ENCODE peak calls at places on chromosomes 3 and 15, in nine cellular contexts. One of them, this sample, is unnamed. For H3K36me3, the result is how much of the 10 kb centered on the place peaks cover.

GRCh38 chr3:155013427-155013826 is 66.7 kb upstream of the MME start:
- DNase-seq in tibial artery: no peak
- DNase-seq in esophagus squamous epithelium: no peak
- DNase-seq in spleen: no peak
- DNase-seq in CD8-positive, alpha-beta T cell: no peak
- DNase-seq in PC-3: no peak
- DNase-seq in right lobe of liver: no peak
- DNase-seq in heart left ventricle: no peak
- DNase-seq in left ventricle myocardium inferior: no peak
- DNase-seq in this sample: no peak

GRCh38 chr15:82545478-82545877 is 5.2 kb upstream of the RPS17 start:
- DNase-seq in tibial artery: no peak
- DNase-seq in esophagus squamous epithelium: no peak
- DNase-seq in spleen: no peak
- DNase-seq in CD8-positive, alpha-beta T cell: no peak
- DNase-seq in PC-3: no peak
- DNase-seq in right lobe of liver: no peak
- DNase-seq in heart left ventricle: no peak
- DNase-seq in left ventricle myocardium inferior: no peak
- DNase-seq in this sample: no peak

GRCh38 chr3:193560091-193560490 is 5.4 kb upstream of the ATP13A4 start:
- DNase-seq in tibial artery: no peak
- DNase-seq in esophagus squamous epithelium: no peak
- DNase-seq in spleen: no peak
- DNase-seq in CD8-positive, alpha-beta T cell: no peak
- DNase-seq in PC-3: no peak
- DNase-seq in right lobe of liver: no peak
- DNase-seq in heart left ventricle: no peak
- DNase-seq in left ventricle myocardium inferior: no peak
- DNase-seq in this sample: no peak

GRCh38 chr15:65580287-65580686 is 30.6 kb downstream of the INTS14 start:
- DNase-seq in tibial artery: no peak
- DNase-seq in esophagus squamous epithelium: no peak
- DNase-seq in spleen: no peak
- DNase-seq in CD8-positive, alpha-beta T cell: no peak
- DNase-seq in PC-3: peak
- DNase-seq in right lobe of liver: no peak
- DNase-seq in heart left ventricle: no peak
- DNase-seq in left ventricle myocardium inferior: no peak
- DNase-seq in this sample: no peak

GRCh38 chr3:134044459-134044858 is 14.7 kb upstream of the SLCO2A1 start:
- DNase-seq in tibial artery: no peak
- DNase-seq in esophagus squamous epithelium: no peak
- DNase-seq in spleen: no peak
- DNase-seq in CD8-positive, alpha-beta T cell: no peak
- DNase-seq in PC-3: no peak
- DNase-seq in right lobe of liver: no peak
- DNase-seq in heart left ventricle: no peak
- DNase-seq in left ventricle myocardium inferior: no peak
- DNase-seq in this sample: no peak

GRCh38 chr15:37015025-37015424 is 85.3 kb downstream of the MEIS2 start:
- DNase-seq in tibial artery: no peak
- DNase-seq in esophagus squamous epithelium: no peak
- DNase-seq in spleen: no peak
- DNase-seq in CD8-positive, alpha-beta T cell: no peak
- DNase-seq in PC-3: no peak
- DNase-seq in right lobe of liver: no peak
- DNase-seq in heart left ventricle: peak
- DNase-seq in left ventricle myocardium inferior: no peak
- DNase-seq in this sample: no peak

GRCh38 chr3:161409069-161409468 is 37.8 kb upstream of the SPTSSB start:
- DNase-seq in tibial artery: no peak
- DNase-seq in esophagus squamous epithelium: no peak
- DNase-seq in spleen: no peak
- DNase-seq in CD8-positive, alpha-beta T cell: peak
- DNase-seq in PC-3: peak
- DNase-seq in right lobe of liver: no peak
- DNase-seq in heart left ventricle: no peak
- DNase-seq in left ventricle myocardium inferior: no peak
- DNase-seq in this sample: no peak

GRCh38 chr3:12436514-12437222 is 47.6 kb upstream of the TSEN2 start:
- DNase-seq in tibial artery: no peak
- DNase-seq in esophagus squamous epithelium: no peak
- DNase-seq in spleen: no peak
- DNase-seq in CD8-positive, alpha-beta T cell: no peak
- DNase-seq in PC-3: peak
- DNase-seq in right lobe of liver: no peak
- DNase-seq in heart left ventricle: no peak
- DNase-seq in left ventricle myocardium inferior: no peak
- DNase-seq in this sample: no peak

GRCh38 chr3:71493372-71493771 is 90.2 kb downstream of the FOXP1 start:
- DNase-seq in tibial artery: no peak
- DNase-seq in esophagus squamous epithelium: no peak
- DNase-seq in spleen: no peak
- DNase-seq in CD8-positive, alpha-beta T cell: peak
- DNase-seq in PC-3: no peak
- DNase-seq in right lobe of liver: no peak
- DNase-seq in heart left ventricle: no peak
- DNase-seq in left ventricle myocardium inferior: no peak
- DNase-seq in this sample: peak

GRCh38 chr15:79009388-79009787 is 64.5 kb upstream of the CTSH start:
- DNase-seq in tibial artery: no peak
- DNase-seq in esophagus squamous epithelium: no peak
- DNase-seq in spleen: peak
- DNase-seq in CD8-positive, alpha-beta T cell: no peak
- DNase-seq in PC-3: no peak
- DNase-seq in right lobe of liver: no peak
- DNase-seq in heart left ventricle: no peak
- DNase-seq in left ventricle myocardium inferior: no peak
- DNase-seq in this sample: no peak

GRCh38 chr3:120089089-120089488 is 5.2 kb downstream of the GSK3B start:
- DNase-seq in tibial artery: no peak
- DNase-seq in esophagus squamous epithelium: no peak
- DNase-seq in spleen: no peak
- DNase-seq in CD8-positive, alpha-beta T cell: no peak
- DNase-seq in PC-3: no peak
- DNase-seq in right lobe of liver: no peak
- DNase-seq in heart left ventricle: no peak
- DNase-seq in left ventricle myocardium inferior: no peak
- DNase-seq in this sample: no peak

GRCh38 chr15:41331833-41332787 is at the start of gene OIP5:
- DNase-seq in tibial artery: peak
- DNase-seq in esophagus squamous epithelium: peak
- DNase-seq in spleen: peak
- DNase-seq in CD8-positive, alpha-beta T cell: peak
- DNase-seq in PC-3: peak
- DNase-seq in right lobe of liver: peak
- DNase-seq in heart left ventricle: peak
- DNase-seq in left ventricle myocardium inferior: peak
- DNase-seq in this sample: peak

GRCh38 chr3:99945328-99945995 is 127.8 kb downstream of the CMSS1 start:
- DNase-seq in tibial artery: no peak
- DNase-seq in esophagus squamous epithelium: no peak
- DNase-seq in spleen: no peak
- DNase-seq in CD8-positive, alpha-beta T cell: no peak
- DNase-seq in PC-3: no peak
- DNase-seq in right lobe of liver: no peak
- DNase-seq in heart left ventricle: peak
- DNase-seq in left ventricle myocardium inferior: no peak
- DNase-seq in this sample: no peak

GRCh38 chr15:95267476-95267875 is 1036.1 kb downstream of the MCTP2 start:
- DNase-seq in tibial artery: no peak
- DNase-seq in esophagus squamous epithelium: no peak
- DNase-seq in spleen: no peak
- DNase-seq in CD8-positive, alpha-beta T cell: no peak
- DNase-seq in PC-3: no peak
- DNase-seq in right lobe of liver: no peak
- DNase-seq in heart left ventricle: no peak
- DNase-seq in left ventricle myocardium inferior: no peak
- DNase-seq in this sample: no peak

DNA sequence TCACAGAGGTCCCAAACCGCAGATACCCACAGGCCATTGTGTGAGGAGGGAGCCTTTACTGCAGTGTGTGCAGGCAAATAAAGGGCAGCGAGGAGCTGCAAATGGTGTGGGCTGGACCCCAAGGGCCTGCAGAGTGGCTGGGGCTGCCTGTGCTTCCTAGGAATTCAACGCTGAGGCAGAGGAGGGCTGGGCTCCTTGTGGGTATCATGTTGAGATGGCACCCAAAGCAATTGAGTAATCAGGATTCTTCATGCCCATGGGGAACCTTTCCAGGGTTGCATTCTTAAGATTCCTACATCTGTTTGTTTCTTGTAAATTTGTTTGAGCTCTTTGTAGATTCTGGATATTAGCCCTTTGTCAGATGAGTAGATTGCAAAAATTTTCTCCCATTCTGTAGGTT is 85.4 kb upstream of the LIPC start:
- DNase-seq in tibial artery: no peak
- DNase-seq in esophagus squamous epithelium: no peak
- DNase-seq in spleen: no peak
- DNase-seq in CD8-positive, alpha-beta T cell: no peak
- DNase-seq in PC-3: peak
- DNase-seq in right lobe of liver: no peak
- DNase-seq in heart left ventricle: no peak
- DNase-seq in left ventricle myocardium inferior: no peak
- DNase-seq in this sample: no peak
- H3K36me3 ChIP-seq in tibial artery: under half
- H3K36me3 ChIP-seq in esophagus squamous epithelium: under half
- H3K36me3 ChIP-seq in spleen: under half
- H3K36me3 ChIP-seq in CD8-positive, alpha-beta T cell: under half
- H3K36me3 ChIP-seq in PC-3: under half
- H3K36me3 ChIP-seq in right lobe of liver: under half
- H3K36me3 ChIP-seq in heart left ventricle: under half
- H3K36me3 ChIP-seq in left ventricle myocardium inferior: under half
- H3K36me3 ChIP-seq in this sample: under half

GRCh38 chr15:25830844-25831443 is 32.2 kb downstream of the ATP10A start:
- DNase-seq in tibial artery: peak
- DNase-seq in esophagus squamous epithelium: no peak
- DNase-seq in spleen: no peak
- DNase-seq in CD8-positive, alpha-beta T cell: no peak
- DNase-seq in PC-3: peak
- DNase-seq in right lobe of liver: no peak
- DNase-seq in heart left ventricle: peak
- DNase-seq in left ventricle myocardium inferior: no peak
- DNase-seq in this sample: no peak
- H3K27ac ChIP-seq in tibial artery: peak
- H3K27ac ChIP-seq in esophagus squamous epithelium: peak
- H3K27ac ChIP-seq in spleen: no peak
- H3K27ac ChIP-seq in CD8-positive, alpha-beta T cell: no peak
- H3K27ac ChIP-seq in PC-3: peak
- H3K27ac ChIP-seq in right lobe of liver: no peak
- H3K27ac ChIP-seq in heart left ventricle: peak
- H3K27ac ChIP-seq in left ventricle myocardium inferior: peak
- H3K27ac ChIP-seq in this sample: no peak

GRCh38 chr3:53229606-53230005 is 26.2 kb downstream of the TKT start:
- DNase-seq in tibial artery: peak
- DNase-seq in esophagus squamous epithelium: no peak
- DNase-seq in spleen: no peak
- DNase-seq in CD8-positive, alpha-beta T cell: no peak
- DNase-seq in PC-3: no peak
- DNase-seq in right lobe of liver: no peak
- DNase-seq in heart left ventricle: no peak
- DNase-seq in left ventricle myocardium inferior: no peak
- DNase-seq in this sample: no peak
- H3K36me3 ChIP-seq in tibial artery: half or more
- H3K36me3 ChIP-seq in esophagus squamous epithelium: half or more
- H3K36me3 ChIP-seq in spleen: half or more
- H3K36me3 ChIP-seq in CD8-positive, alpha-beta T cell: half or more
- H3K36me3 ChIP-seq in PC-3: half or more
- H3K36me3 ChIP-seq in right lobe of liver: half or more
- H3K36me3 ChIP-seq in heart left ventricle: under half
- H3K36me3 ChIP-seq in left ventricle myocardium inferior: half or more
- H3K36me3 ChIP-seq in this sample: half or more

DNA sequence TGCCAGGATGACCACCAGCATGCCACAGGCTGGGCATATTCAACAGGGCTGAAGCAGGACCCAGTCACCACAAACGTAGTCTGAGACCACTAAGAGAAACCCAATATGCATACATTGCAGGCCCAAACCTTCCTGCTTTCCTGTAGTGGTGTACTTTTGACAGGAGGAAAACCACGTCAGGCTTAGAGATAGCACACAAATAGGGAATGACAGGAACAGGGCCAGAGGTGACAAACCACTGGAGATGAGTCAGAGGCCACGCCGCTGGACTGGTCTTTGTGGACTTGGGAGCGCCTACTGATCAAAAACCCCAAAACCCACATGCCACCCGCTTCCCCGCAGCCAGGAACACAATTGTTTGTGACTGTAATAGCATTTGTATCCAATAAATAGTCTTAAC is 3.6 kb upstream of the EFCAB12 start:
- DNase-seq in tibial artery: no peak
- DNase-seq in esophagus squamous epithelium: no peak
- DNase-seq in spleen: no peak
- DNase-seq in CD8-positive, alpha-beta T cell: no peak
- DNase-seq in PC-3: no peak
- DNase-seq in right lobe of liver: peak
- DNase-seq in heart left ventricle: no peak
- DNase-seq in left ventricle myocardium inferior: no peak
- DNase-seq in this sample: no peak
- H3K27ac ChIP-seq in tibial artery: no peak
- H3K27ac ChIP-seq in esophagus squamous epithelium: no peak
- H3K27ac ChIP-seq in spleen: no peak
- H3K27ac ChIP-seq in CD8-positive, alpha-beta T cell: no peak
- H3K27ac ChIP-seq in PC-3: no peak
- H3K27ac ChIP-seq in right lobe of liver: peak
- H3K27ac ChIP-seq in heart left ventricle: no peak
- H3K27ac ChIP-seq in left ventricle myocardium inferior: no peak
- H3K27ac ChIP-seq in this sample: no peak